ENCODE peak calls at places on chromosomes 4 and X, in five cellular contexts. S is hepatocyte, I is heart left ventricle, T is pancreas, L is cardiac fibroblast. G is an unnamed sample.

GRCh38 chr4:134365852-134366251 is 164.3 kb upstream of the PABPC4L start:
- DNase-seq in I (no peak), L (no peak), T (no peak), S (no peak), G (no peak)

GRCh38 chr4:87732033-87732770 is 67.2 kb upstream of the IBSP start:
- DNase-seq in I (no peak), L (peak), T (no peak), S (no peak), G (no peak)

GRCh38 chr4:83329521-83330105 is 5.0 kb downstream of the HPSE start:
- DNase-seq in T (no peak), L (peak), S (peak), I (no peak), G (no peak)

GRCh38 chrX:39242187-39242586 is 440.9 kb downstream of the MID1IP1 start:
- DNase-seq in T (peak), I (peak), L (peak), S (peak), G (peak)

GRCh38 chrX:108511721-108512120 is 72.1 kb downstream of the COL4A5 start:
- DNase-seq in S (no peak), I (no peak), L (peak), T (no peak), G (no peak)

GRCh38 chrX:134544189-134544588 is 84.2 kb downstream of the HPRT1 start:
- DNase-seq in T (no peak), S (no peak), L (no peak), I (no peak), G (no peak)

GRCh38 chr4:150518559-150518958 is 63.4 kb upstream of the MAB21L2 start:
- DNase-seq in S (no peak), I (no peak), T (no peak), L (peak), G (no peak)

GRCh38 chr4:1367936-1368289 is 20.9 kb downstream of the UVSSA start:
- DNase-seq in T (no peak), L (no peak), I (no peak), S (no peak), G (no peak)

DNA sequence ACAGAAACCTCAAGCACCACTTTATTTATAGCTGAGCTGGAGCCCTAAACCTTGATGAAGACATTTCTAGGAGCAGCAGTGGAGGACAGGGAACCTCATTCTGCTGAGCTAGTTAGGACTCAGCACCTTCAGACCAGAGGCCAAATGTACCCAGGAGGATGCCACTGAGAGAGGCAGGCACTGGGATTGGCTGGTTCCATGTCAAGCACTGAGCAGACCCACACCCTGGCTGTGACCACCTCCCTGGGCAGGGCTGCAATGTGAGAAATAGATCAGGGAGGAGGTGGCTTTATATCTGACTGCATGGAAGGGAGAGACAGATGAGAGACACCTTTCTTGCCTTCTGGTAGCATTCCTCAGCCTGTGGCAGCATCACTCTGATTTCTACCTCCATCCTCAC is 304.6 kb downstream of the STK32B start:
- DNase-seq in L (no peak), S (no peak), T (no peak), I (no peak), G (no peak)
- TF ChIP-seq CTCF in L (no peak), S (no peak), T (no peak), I (no peak), G (no peak)

GRCh38 chr4:3781997-3782930 is 16.1 kb downstream of the ADRA2C start:
- DNase-seq in I (no peak), T (no peak), L (no peak), S (peak), G (no peak)
- TF ChIP-seq CTCF in I (no peak), T (no peak), L (no peak), S (no peak), G (no peak)

DNA sequence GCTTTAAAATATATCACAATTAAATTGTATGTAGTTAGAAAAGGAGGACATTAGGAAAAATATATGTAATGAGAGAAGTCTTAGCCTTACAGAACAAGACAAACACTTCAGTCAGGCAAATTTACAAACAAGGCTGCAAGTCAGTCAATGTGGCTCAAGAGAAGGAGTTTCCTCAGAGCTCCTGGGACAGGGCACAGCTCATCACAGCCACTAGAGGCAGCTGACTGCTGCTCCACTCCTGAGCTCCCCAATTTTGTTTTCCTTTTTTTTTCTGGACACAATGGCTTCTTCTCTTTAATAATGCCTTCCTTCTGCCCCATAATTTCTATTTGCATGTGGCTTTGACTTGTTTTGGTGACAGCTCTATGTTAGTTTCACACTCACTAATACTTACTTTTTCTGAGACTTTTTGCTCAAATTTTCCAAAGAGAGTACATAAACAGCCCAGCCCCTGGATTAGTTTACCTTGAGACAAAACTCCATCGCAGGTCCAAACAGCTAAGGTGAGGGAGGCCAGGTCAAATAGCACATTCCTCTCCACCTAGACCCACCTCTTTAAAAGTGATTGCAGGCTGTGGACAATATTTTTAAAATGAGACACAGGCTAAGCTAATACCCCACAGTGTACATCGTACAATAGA is 850.4 kb upstream of the FRG1 start:
- DNase-seq in T (no peak), L (peak), I (no peak), S (peak), G (no peak)
- TF ChIP-seq CTCF in T (no peak), L (peak), I (no peak), S (peak), G (no peak)

GRCh38 chrX:136207546-136207945 is 43.7 kb downstream of the MAP7D3 start:
- DNase-seq in T (no peak), L (no peak), S (no peak), I (no peak), G (no peak)

GRCh38 chrX:136210806-136211205 is 40.4 kb downstream of the MAP7D3 start:
- DNase-seq in I (no peak), T (no peak), L (no peak), S (no peak), G (no peak)

GRCh38 chrX:136210243-136210642 is 41.0 kb downstream of the MAP7D3 start:
- DNase-seq in S (no peak), I (no peak), L (no peak), T (no peak), G (no peak)

GRCh38 chrX:136209751-136210150 is 41.4 kb downstream of the MAP7D3 start:
- DNase-seq in T (no peak), L (no peak), I (no peak), S (no peak), G (no peak)

GRCh38 chrX:136209016-136209738 is 42.0 kb downstream of the MAP7D3 start:
- DNase-seq in S (peak), I (peak), L (peak), T (peak), G (no peak)
- TF ChIP-seq CTCF in S (peak), I (peak), L (peak), T (peak), G (no peak)

GRCh38 chrX:125826774-125827451 is 339.2 kb downstream of the DCAF12L2 start:
- DNase-seq in T (no peak), L (no peak), I (no peak), S (no peak), G (no peak)

DNA sequence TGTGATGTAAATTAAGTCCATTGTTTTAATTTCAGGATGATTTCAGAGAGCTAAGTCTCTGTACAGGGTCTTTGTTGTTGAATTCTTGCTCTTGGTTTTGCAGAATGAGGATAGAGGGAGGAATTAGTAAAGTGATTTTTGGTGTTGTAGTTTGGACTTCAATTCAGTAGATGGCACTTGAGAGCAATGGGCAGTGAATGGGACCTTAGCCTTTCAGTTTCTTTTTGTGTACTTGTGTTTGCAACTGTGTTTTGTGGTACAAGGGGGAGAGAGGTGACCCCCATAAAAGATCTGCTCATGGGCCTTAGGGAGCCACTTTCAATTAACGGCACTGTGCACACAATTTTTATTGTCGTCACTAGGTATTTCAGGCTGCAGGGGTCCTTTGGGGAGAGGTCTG is 340.0 kb downstream of the DCAF12L2 start:
- DNase-seq in I (no peak), T (no peak), L (no peak), S (no peak), G (no peak)
- TF ChIP-seq CTCF in I (no peak), T (no peak), L (no peak), S (no peak), G (no peak)

GRCh38 chr4:48127882-48128394 is 6.1 kb downstream of the TXK start:
- DNase-seq in I (peak), T (peak), S (peak), L (peak), G (peak)
- TF ChIP-seq CTCF in I (peak), T (no peak), S (peak), L (peak), G (peak)

GRCh38 chrX:149527705-149528104 is 13.1 kb upstream of the EOLA1 start:
- DNase-seq in I (no peak), T (no peak), S (no peak), L (peak), G (no peak)
- TF ChIP-seq CTCF in I (peak), T (no peak), S (peak), L (peak), G (no peak)

GRCh38 chr4:109332926-109333464 is 30.5 kb upstream of the COL25A1 start:
- DNase-seq in I (no peak), T (no peak), S (no peak), L (peak), G (no peak)
- TF ChIP-seq CTCF in I (no peak), T (no peak), S (no peak), L (peak), G (no peak)

DNA sequence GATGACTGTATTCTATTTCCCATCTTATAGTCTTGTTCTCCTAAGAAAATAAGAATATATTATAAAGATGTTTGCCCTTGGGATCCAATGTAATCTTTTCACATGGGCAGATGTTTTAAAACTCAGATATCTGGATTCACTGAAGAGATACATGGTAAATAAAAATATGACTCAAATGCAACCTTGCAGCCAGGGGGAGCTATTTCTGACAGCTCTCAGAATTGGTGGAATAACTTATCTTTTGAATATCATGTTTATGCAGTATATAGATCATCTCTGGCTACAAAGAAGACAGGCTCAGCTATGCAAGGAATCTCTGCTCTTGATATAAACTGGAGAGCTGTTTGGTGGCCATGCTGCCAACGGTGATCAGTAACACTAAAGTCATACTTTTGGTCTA is 274.7 kb downstream of the GLUD2 start:
- DNase-seq in T (no peak), I (no peak), S (no peak), L (no peak), G (no peak)
- TF ChIP-seq CTCF in T (no peak), I (no peak), S (no peak), L (no peak), G (no peak)

G was measured in GM20000.